ENCODE peak calls at places on chromosomes 12 and 14, in ten cellular contexts. P is tibial artery; K is effector memory CD4-positive, alpha-beta T cell; Z is fibroblast of lung; I is Karpas-422; X is CD4-positive, CD25-positive, alpha-beta regulatory T cell; G is gastrocnemius medialis; A is left ventricle myocardium inferior; Q is fibroblast of villous mesenchyme; D is right lobe of liver. W is an unnamed sample.

GRCh38 chr12:98883231-98883630 is 238.1 kb downstream of the APAF1 start:
- DNase-seq in P (no peak), K (no peak), Z (no peak), I (no peak), X (no peak), G (no peak), A (no peak), Q (no peak), D (no peak), W (no peak)

GRCh38 chr14:99938376-99938775 is 126.8 kb upstream of the EVL start:
- DNase-seq in P (no peak), K (no peak), Z (no peak), I (no peak), X (no peak), G (no peak), A (no peak), Q (no peak), D (peak), W (no peak)

GRCh38 chr12:113914806-113915205 is 51.3 kb downstream of the RBM19 start:
- DNase-seq in P (no peak), K (no peak), Z (no peak), I (no peak), X (no peak), G (no peak), A (no peak), Q (no peak), D (no peak), W (no peak)

GRCh38 chr12:121903202-121903601 is 14.6 kb downstream of the PSMD9 start:
- DNase-seq in P (no peak), K (no peak), Z (no peak), I (no peak), X (no peak), G (no peak), A (no peak), Q (no peak), D (no peak), W (no peak)

GRCh38 chr12:102512523-102512922 is 32.2 kb upstream of the IGF1 start:
- DNase-seq in P (no peak), K (no peak), Z (no peak), I (no peak), X (no peak), G (no peak), A (no peak), Q (no peak), D (no peak), W (no peak)

GRCh38 chr14:59055439-59056045 is 132.9 kb upstream of the DAAM1 start:
- DNase-seq in P (no peak), K (no peak), Z (peak), I (peak), X (no peak), G (no peak), A (no peak), Q (peak), D (no peak), W (peak)

GRCh38 chr14:104138098-104138890 is at the start of gene KIF26A:
- DNase-seq in P (peak), K (no peak), Z (no peak), I (no peak), X (no peak), G (no peak), A (peak), Q (peak), D (no peak), W (peak)

GRCh38 chr14:78667141-78667540 is 497.0 kb downstream of the NRXN3 start:
- DNase-seq in P (no peak), K (no peak), Z (no peak), I (no peak), X (no peak), G (no peak), A (no peak), Q (no peak), D (no peak), W (no peak)

GRCh38 chr12:30926243-30927209 is at the start of gene TSPAN11:
- DNase-seq in P (peak), K (no peak), Z (peak), I (no peak), X (no peak), G (no peak), A (peak), Q (peak), D (no peak), W (peak)

GRCh38 chr12:11631288-11631687 is 18.2 kb upstream of the ETV6 start:
- DNase-seq in P (no peak), K (no peak), Z (no peak), I (no peak), X (no peak), G (no peak), A (no peak), Q (no peak), D (no peak), W (no peak)

DNA sequence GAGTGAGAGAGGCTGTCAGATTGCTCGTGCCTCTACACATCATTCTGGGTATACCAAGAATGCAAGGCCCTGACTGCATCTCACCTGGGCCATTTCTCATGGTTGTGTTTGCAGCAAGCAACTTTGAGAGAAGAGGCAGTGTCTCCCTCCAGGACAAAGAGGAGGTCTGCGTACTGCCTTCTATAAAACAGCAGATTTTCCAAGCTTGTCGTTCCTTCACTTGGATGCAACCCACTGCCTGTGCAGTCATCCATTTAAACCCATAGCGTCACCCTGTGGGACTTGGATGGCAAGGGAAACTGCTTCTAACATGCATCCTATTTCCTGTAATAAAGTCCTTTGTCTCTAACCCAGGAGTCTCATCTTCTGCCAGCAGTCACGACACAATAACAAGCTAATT is 1.3 kb downstream of the POMT2 start:
- DNase-seq in P (no peak), K (no peak), Z (no peak), I (no peak), X (no peak), G (no peak), A (no peak), Q (no peak), D (no peak), W (no peak)
- H3K4me3 ChIP-seq in P (no peak), K (no peak), Z (no peak), I (peak), X (no peak), G (peak), A (peak), Q (no peak), D (no peak), W (peak)

DNA sequence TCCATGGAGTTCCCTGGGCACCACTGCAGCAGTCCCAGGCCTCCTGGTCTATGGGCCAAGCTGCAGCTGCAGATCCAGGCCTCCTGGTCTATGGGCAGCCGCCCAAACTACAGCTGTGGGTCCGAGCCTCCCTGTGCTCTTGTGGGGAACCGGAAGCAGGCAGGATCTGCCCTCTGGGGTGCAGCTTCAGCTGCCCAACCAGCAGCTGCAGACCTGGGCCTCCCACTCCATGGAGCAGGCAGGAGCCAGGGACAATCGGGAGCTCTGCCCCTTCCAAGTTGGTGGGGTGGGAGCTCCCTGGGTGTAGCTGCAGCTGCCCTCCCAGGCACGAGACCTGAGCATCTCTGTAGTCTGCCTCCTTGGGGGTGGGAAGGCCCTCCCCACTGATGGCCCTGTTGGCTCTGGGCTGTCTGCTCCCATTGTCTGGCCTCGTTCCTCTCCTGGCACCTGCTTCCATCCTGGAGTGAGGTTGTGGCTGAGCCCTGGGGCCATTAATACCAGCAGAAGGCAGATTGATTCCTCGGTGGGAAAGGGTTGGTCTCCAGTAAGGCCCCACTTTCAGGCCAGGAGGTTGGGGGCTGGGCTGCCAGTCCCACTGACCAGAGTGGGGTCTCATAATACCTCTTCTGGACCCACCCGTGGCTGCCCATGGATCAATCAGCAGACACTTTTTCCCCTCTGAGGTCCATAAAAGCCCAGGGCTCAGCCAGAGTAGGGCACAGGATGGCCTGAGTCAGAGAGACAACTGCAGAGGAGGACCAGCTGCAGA is 142.1 kb downstream of the GPR65 start:
- DNase-seq in P (no peak), K (no peak), Z (no peak), I (no peak), X (no peak), G (no peak), A (no peak), Q (no peak), D (no peak), W (no peak)
- H3K4me3 ChIP-seq in P (no peak), K (no peak), Z (no peak), I (no peak), X (no peak), G (no peak), A (no peak), Q (no peak), D (no peak), W (no peak)

DNA sequence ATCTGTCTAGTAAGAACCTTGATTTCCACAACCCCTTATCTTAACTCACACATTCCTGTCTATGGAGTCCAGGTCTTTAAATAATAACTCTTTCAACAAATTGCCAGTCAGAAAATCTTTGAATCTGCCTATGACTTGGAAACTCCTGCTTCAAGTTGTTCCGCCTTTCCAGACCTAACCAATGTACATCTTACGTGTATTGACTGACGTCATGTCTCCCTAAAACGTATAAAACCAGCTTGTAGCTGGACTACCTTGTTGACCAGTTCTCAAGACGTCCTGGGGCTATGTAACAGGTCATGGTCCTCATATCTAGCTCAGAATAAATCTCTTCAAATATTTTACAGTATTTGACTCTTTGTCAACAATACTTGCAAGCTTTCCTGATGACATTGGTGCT is 337.0 kb downstream of the TMEM132D start:
- DNase-seq in P (no peak), K (no peak), Z (no peak), I (no peak), X (no peak), G (no peak), A (no peak), Q (no peak), D (no peak), W (no peak)
- H3K4me3 ChIP-seq in P (no peak), K (no peak), Z (no peak), I (no peak), X (no peak), G (no peak), A (no peak), Q (no peak), D (no peak), W (no peak)

GRCh38 chr14:72495668-72496067 is 398.2 kb downstream of the DPF3 start:
- DNase-seq in P (no peak), K (no peak), Z (peak), I (no peak), X (no peak), G (peak), A (no peak), Q (no peak), D (no peak), W (no peak)

GRCh38 chr14:72503271-72503670 is 390.6 kb downstream of the DPF3 start:
- DNase-seq in P (no peak), K (no peak), Z (no peak), I (no peak), X (no peak), G (no peak), A (no peak), Q (no peak), D (no peak), W (no peak)

GRCh38 chr14:72501439-72501838 is 392.5 kb downstream of the DPF3 start:
- DNase-seq in P (no peak), K (no peak), Z (no peak), I (no peak), X (no peak), G (no peak), A (no peak), Q (no peak), D (no peak), W (no peak)

GRCh38 chr14:72500234-72500838 is 393.6 kb downstream of the DPF3 start:
- DNase-seq in P (no peak), K (no peak), Z (no peak), I (no peak), X (no peak), G (no peak), A (no peak), Q (no peak), D (no peak), W (no peak)

GRCh38 chr14:72498646-72499045 is 395.3 kb downstream of the DPF3 start:
- DNase-seq in P (no peak), K (no peak), Z (no peak), I (no peak), X (no peak), G (no peak), A (no peak), Q (no peak), D (no peak), W (no peak)
- H3K4me3 ChIP-seq in P (no peak), K (no peak), Z (no peak), I (no peak), X (no peak), G (no peak), A (no peak), Q (no peak), D (no peak), W (no peak)

GRCh38 chr12:57899010-57899662 is 42.2 kb upstream of the ATP23 start:
- DNase-seq in P (peak), K (peak), Z (peak), I (peak), X (peak), G (peak), A (peak), Q (peak), D (no peak), W (no peak)

GRCh38 chr12:57896437-57897201 is 44.7 kb upstream of the ATP23 start:
- DNase-seq in P (peak), K (no peak), Z (peak), I (no peak), X (no peak), G (peak), A (peak), Q (peak), D (peak), W (no peak)

GRCh38 chr12:57896139-57896436 is 45.3 kb upstream of the ATP23 start:
- DNase-seq in P (no peak), K (no peak), Z (no peak), I (no peak), X (no peak), G (no peak), A (no peak), Q (peak), D (no peak), W (no peak)

GRCh38 chr12:57898308-57898970 is 42.9 kb upstream of the ATP23 start:
- DNase-seq in P (no peak), K (no peak), Z (no peak), I (no peak), X (peak), G (no peak), A (no peak), Q (peak), D (no peak), W (no peak)

DNA sequence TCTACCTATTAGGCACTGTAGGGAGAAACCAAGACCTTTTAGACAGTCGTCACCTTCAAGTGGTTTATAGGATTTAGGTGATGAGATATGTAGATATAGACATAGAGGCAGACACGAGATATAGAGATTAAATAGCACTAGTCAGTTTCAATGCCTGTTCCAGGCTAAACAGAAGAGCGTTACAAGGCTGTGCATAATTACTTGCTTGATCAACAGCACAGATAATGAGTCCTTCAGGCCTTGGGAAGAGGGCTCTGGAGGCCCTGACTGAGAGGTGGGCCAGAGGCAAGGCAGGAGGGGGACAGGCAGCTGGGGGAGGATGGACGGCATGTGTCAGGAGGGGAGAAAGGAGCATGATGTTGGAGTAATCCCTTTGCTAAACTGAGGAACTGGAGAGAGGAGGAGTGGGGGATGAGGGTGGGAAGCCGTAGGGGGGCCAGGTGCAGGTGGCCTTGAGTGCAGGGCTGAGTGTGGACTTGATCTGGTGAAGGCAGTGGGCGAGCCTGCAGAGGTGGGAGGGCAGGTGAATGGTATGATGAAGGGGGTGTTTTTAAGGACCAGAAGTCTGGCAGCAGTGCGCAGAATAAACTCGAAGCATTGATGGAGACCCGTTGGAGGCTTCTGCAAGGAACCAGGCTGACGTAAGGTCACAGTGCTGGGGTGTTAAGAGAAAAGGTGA is 43.9 kb upstream of the ATP23 start:
- DNase-seq in P (no peak), K (no peak), Z (no peak), I (no peak), X (no peak), G (no peak), A (no peak), Q (no peak), D (no peak), W (no peak)
- H3K4me3 ChIP-seq in P (peak), K (peak), Z (peak), I (no peak), X (peak), G (peak), A (peak), Q (no peak), D (peak), W (no peak)

GRCh38 chr12:50564948-50565297 is 60.1 kb downstream of the DIP2B start:
- DNase-seq in P (no peak), K (no peak), Z (no peak), I (no peak), X (no peak), G (no peak), A (no peak), Q (no peak), D (no peak), W (no peak)
- H3K4me3 ChIP-seq in P (no peak), K (no peak), Z (no peak), I (no peak), X (no peak), G (no peak), A (no peak), Q (no peak), D (no peak), W (no peak)

DNA sequence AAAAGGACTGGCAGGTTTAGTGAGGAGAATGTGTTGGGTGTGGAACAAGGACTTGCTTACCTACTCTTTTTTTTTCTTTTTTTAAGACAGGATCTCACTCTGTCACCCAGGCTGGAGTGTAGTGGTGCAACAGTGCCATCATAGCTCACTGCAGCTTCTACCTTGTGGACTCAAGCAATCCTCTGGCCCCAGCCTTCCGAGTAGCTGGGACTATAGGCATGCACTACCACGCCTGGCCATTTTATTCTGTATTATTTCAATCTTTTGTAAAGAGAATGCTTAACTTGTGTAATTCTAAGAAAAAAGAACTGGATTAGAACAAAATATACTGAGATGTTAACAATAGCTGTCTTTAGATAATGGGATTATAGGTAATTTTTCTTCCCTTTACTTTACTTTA is 1.9 kb upstream of the VRTN start:
- DNase-seq in P (no peak), K (no peak), Z (no peak), I (no peak), X (no peak), G (no peak), A (no peak), Q (no peak), D (no peak), W (peak)
- H3K4me3 ChIP-seq in P (no peak), K (no peak), Z (no peak), I (no peak), X (no peak), G (no peak), A (no peak), Q (no peak), D (no peak), W (no peak)

GRCh38 chr14:91360490-91361235 is 57.0 kb downstream of the CCDC88C start:
- DNase-seq in P (no peak), K (no peak), Z (no peak), I (no peak), X (no peak), G (no peak), A (no peak), Q (no peak), D (no peak), W (no peak)
- H3K4me3 ChIP-seq in P (no peak), K (no peak), Z (no peak), I (no peak), X (no peak), G (no peak), A (no peak), Q (no peak), D (no peak), W (no peak)